ENCODE peak calls at places on chromosomes 6 and 20, in eight cellular contexts. B is stomach, K is IMR-90, E is prostate gland, I is upper lobe of left lung, A is HCT116, Q is tibial nerve, R is heart left ventricle. C is an unnamed sample. For H3K36me3, the result is how much of the 10 kb centered on the place peaks cover.

GRCh38 chr20:63278661-63279060 is 6.0 kb downstream of the ARFGAP1 start:
- DNase-seq in Q (no peak), R (no peak), A (no peak), E (no peak), B (no peak), I (no peak), K (no peak), C (no peak)

GRCh38 chr6:53436904-53437303 is 88.2 kb upstream of the ELOVL5 start:
- DNase-seq in Q (no peak), B (no peak), A (no peak), R (no peak), K (peak), E (no peak), I (no peak), C (no peak)

GRCh38 chr6:108564178-108564577 is 3.5 kb downstream of the FOXO3 start:
- DNase-seq in R (no peak), A (peak), Q (no peak), E (no peak), K (peak), I (no peak), B (no peak), C (no peak)

GRCh38 chr6:83928286-83928685 is 68.8 kb downstream of the CYB5R4 start:
- DNase-seq in I (no peak), R (no peak), A (no peak), E (no peak), Q (no peak), K (no peak), B (no peak), C (no peak)

GRCh38 chr6:108165714-108166663 is at the start of gene NR2E1:
- DNase-seq in I (peak), B (no peak), E (no peak), K (peak), A (no peak), R (no peak), Q (no peak), C (no peak)

GRCh38 chr6:77425676-77426075 is 37.6 kb downstream of the HTR1B start:
- DNase-seq in R (no peak), B (no peak), K (peak), E (no peak), A (no peak), Q (no peak), I (no peak), C (no peak)

GRCh38 chr20:58551631-58552030 is 36.4 kb upstream of the APCDD1L start:
- DNase-seq in K (no peak), R (no peak), E (no peak), B (no peak), A (no peak), Q (no peak), I (no peak), C (no peak)

GRCh38 chr6:30101939-30102700 is 10.8 kb downstream of the TRIM31 start:
- DNase-seq in R (peak), B (peak), I (peak), Q (peak), A (peak), K (peak), E (peak), C (peak)

GRCh38 chr6:44333273-44333919 is 9.1 kb upstream of the SPATS1 start:
- DNase-seq in I (no peak), K (no peak), E (no peak), R (no peak), B (no peak), A (no peak), Q (no peak), C (no peak)

GRCh38 chr20:36499211-36499610 is 42.1 kb upstream of the MYL9 start:
- DNase-seq in E (no peak), R (no peak), K (no peak), Q (no peak), B (no peak), A (no peak), I (no peak), C (no peak)

GRCh38 chr6:125899726-125900182 is 56.8 kb upstream of the HINT3 start:
- DNase-seq in E (no peak), A (no peak), R (no peak), K (no peak), B (no peak), I (no peak), Q (no peak), C (no peak)

GRCh38 chr20:35260426-35260825 is 17.5 kb downstream of the MMP24OS start:
- DNase-seq in R (no peak), B (no peak), A (no peak), K (no peak), E (no peak), I (no peak), Q (no peak), C (no peak)

GRCh38 chr6:169991031-169991390 is 239.6 kb downstream of the ERMARD start:
- DNase-seq in Q (no peak), K (no peak), R (no peak), B (peak), I (no peak), A (no peak), E (no peak), C (no peak)

GRCh38 chr6:139597781-139598368 is 223.4 kb upstream of the CITED2 start:
- DNase-seq in B (peak), I (no peak), K (peak), Q (peak), A (no peak), R (peak), E (peak), C (peak)

GRCh38 chr6:150987371-150987828 is 121.9 kb downstream of the MTHFD1L start:
- DNase-seq in R (no peak), E (no peak), K (no peak), Q (no peak), A (no peak), B (no peak), I (no peak), C (no peak)

GRCh38 chr6:105458061-105458460 is 55.2 kb upstream of the PREP start:
- DNase-seq in E (no peak), R (no peak), K (no peak), A (no peak), Q (no peak), B (no peak), I (no peak), C (no peak)

GRCh38 chr6:30837870-30838269 is 46.4 kb upstream of the DDR1 start:
- DNase-seq in I (no peak), B (no peak), A (no peak), K (no peak), R (no peak), E (no peak), Q (no peak), C (no peak)

GRCh38 chr6:33978593-33979150 is 167.2 kb downstream of the GRM4 start:
- DNase-seq in Q (no peak), R (no peak), B (no peak), I (no peak), A (no peak), K (no peak), E (no peak), C (no peak)

GRCh38 chr20:51136326-51136725 is 113.4 kb upstream of the KCNG1 start:
- DNase-seq in B (no peak), A (no peak), R (no peak), E (no peak), K (no peak), I (no peak), Q (no peak), C (no peak)

GRCh38 chr6:150004101-150004782 is 21.1 kb downstream of the RAET1L start:
- DNase-seq in I (no peak), E (no peak), Q (no peak), K (no peak), A (no peak), B (no peak), R (no peak), C (no peak)

GRCh38 chr6:119461187-119461586 is 111.6 kb upstream of the MAN1A1 start:
- DNase-seq in R (no peak), Q (no peak), K (no peak), E (no peak), B (no peak), I (no peak), A (no peak), C (no peak)

GRCh38 chr20:58571942-58572666 is 56.9 kb upstream of the APCDD1L start:
- DNase-seq in R (no peak), A (no peak), B (no peak), K (peak), Q (no peak), I (no peak), E (no peak), C (peak)

GRCh38 chr6:88953550-88954386 is 9.7 kb downstream of the RNGTT start:
- DNase-seq in Q (no peak), K (no peak), A (no peak), R (no peak), I (no peak), B (no peak), E (no peak), C (no peak)

GRCh38 chr6:24990227-24990843 is 54.6 kb upstream of the RIPOR2 start:
- DNase-seq in B (no peak), Q (no peak), E (no peak), I (no peak), A (no peak), K (peak), R (no peak), C (no peak)

GRCh38 chr6:109102762-109103161 is 7.5 kb downstream of the CEP57L1 start:
- DNase-seq in R (no peak), I (no peak), Q (no peak), B (no peak), K (no peak), A (no peak), E (no peak), C (no peak)

GRCh38 chr6:42316981-42317380 is 99.3 kb upstream of the MRPS10 start:
- DNase-seq in R (no peak), K (no peak), A (no peak), Q (no peak), E (no peak), I (no peak), B (no peak), C (no peak)

GRCh38 chr20:25283221-25283951 is 35.5 kb downstream of the PYGB start:
- DNase-seq in E (no peak), B (peak), I (peak), R (peak), Q (peak), A (no peak), K (no peak), C (peak)

GRCh38 chr6:80181352-80182081 is 75.0 kb downstream of the BCKDHB start:
- DNase-seq in B (no peak), A (no peak), E (no peak), K (no peak), Q (no peak), I (no peak), R (no peak), C (no peak)

GRCh38 chr6:42899871-42900270 is 16.0 kb upstream of the PTCRA start:
- DNase-seq in E (no peak), I (no peak), A (no peak), K (no peak), Q (no peak), R (no peak), B (no peak), C (no peak)

GRCh38 chr6:32954983-32955802 is 2.3 kb upstream of the HLA-DMA start:
- DNase-seq in Q (no peak), R (no peak), B (peak), E (no peak), A (no peak), K (peak), I (no peak), C (no peak)

GRCh38 chr6:35014786-35015185 is 125.7 kb downstream of the ANKS1A start:
- DNase-seq in B (no peak), A (peak), K (peak), I (no peak), E (no peak), Q (no peak), R (no peak), C (no peak)

GRCh38 chr6:116444092-116444491 is 17.1 kb upstream of the CALHM6 start:
- DNase-seq in A (peak), Q (no peak), B (no peak), E (no peak), I (no peak), K (peak), R (no peak), C (no peak)

GRCh38 chr20:11652128-11652527 is 265.6 kb upstream of the BTBD3 start:
- DNase-seq in K (no peak), A (no peak), E (no peak), Q (no peak), R (no peak), B (no peak), I (no peak), C (no peak)

GRCh38 chr6:19554356-19555225 is 282.6 kb upstream of the ID4 start:
- DNase-seq in A (no peak), R (no peak), Q (no peak), E (no peak), I (no peak), B (no peak), K (no peak), C (no peak)

GRCh38 chr6:150925655-150925928 is 60.1 kb downstream of the MTHFD1L start:
- DNase-seq in A (no peak), R (no peak), Q (no peak), B (no peak), E (no peak), K (no peak), I (no peak), C (no peak)

GRCh38 chr6:11398451-11399326 is 138.9 kb upstream of the TMEM170B start:
- DNase-seq in A (no peak), K (peak), B (no peak), R (no peak), Q (no peak), E (no peak), I (no peak), C (no peak)

GRCh38 chr6:139531148-139531547 is 156.7 kb upstream of the CITED2 start:
- DNase-seq in R (no peak), B (no peak), K (peak), A (no peak), Q (no peak), I (no peak), E (no peak), C (no peak)

GRCh38 chr20:59434950-59435349 is 134.5 kb downstream of the EDN3 start:
- DNase-seq in R (no peak), Q (no peak), A (no peak), E (no peak), B (no peak), I (no peak), K (no peak), C (no peak)

GRCh38 chr6:53042112-53042511 is 23.1 kb upstream of the FBXO9 start:
- DNase-seq in K (peak), A (peak), B (no peak), Q (no peak), I (no peak), E (no peak), R (no peak), C (no peak)

GRCh38 chr6:82247634-82248232 is at the start of gene IBTK:
- DNase-seq in B (peak), E (peak), Q (peak), K (peak), R (peak), I (peak), A (peak), C (peak)
- TF ChIP-seq POLR2A in B (no peak), E (peak), Q (peak), K (peak), R (peak), I (peak), A (no peak), C (peak)

DNA sequence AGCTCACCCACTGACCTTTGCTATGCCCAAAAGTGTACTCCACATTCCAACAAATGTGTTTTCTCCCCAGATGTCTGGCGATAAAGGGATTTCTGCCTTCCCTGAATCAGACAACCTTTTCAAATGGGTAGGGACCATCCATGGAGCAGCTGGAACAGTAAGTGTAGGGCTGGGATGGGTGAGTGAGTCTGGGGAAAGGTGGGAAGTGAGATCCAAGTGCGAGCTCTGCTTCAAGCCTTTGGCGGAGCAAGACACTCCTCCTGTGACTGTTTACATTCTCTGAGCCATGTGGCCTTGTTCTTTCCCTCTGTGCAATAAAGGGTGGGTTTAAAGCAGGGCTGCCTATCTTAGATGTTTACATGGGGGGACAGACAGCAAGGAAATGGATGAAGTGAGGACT is 1.9 kb downstream of the UBE2C start:
- DNase-seq in A (no peak), E (no peak), R (no peak), K (peak), I (no peak), Q (no peak), B (no peak), C (no peak)
- H3K4me3 ChIP-seq in A (no peak), E (no peak), R (no peak), K (no peak), I (no peak), Q (no peak), B (no peak), C (no peak)

GRCh38 chr6:18039481-18039880 is 52.0 kb upstream of the KIF13A start:
- DNase-seq in K (peak), E (no peak), I (no peak), B (no peak), A (no peak), Q (no peak), R (no peak), C (no peak)

GRCh38 chr6:18042536-18043145 is 55.2 kb upstream of the KIF13A start:
- DNase-seq in A (no peak), B (no peak), K (no peak), Q (no peak), I (no peak), R (no peak), E (no peak), C (no peak)

GRCh38 chr6:18045507-18045906 is 58.1 kb upstream of the KIF13A start:
- DNase-seq in R (no peak), E (no peak), K (no peak), B (no peak), Q (no peak), I (no peak), A (no peak), C (no peak)

GRCh38 chr6:18047406-18047805 is 60.0 kb upstream of the KIF13A start:
- DNase-seq in Q (no peak), I (no peak), B (no peak), R (no peak), K (peak), A (no peak), E (peak), C (no peak)

GRCh38 chr6:18044108-18044783 is 56.8 kb upstream of the KIF13A start:
- DNase-seq in E (no peak), K (no peak), R (no peak), Q (no peak), B (no peak), I (no peak), A (no peak), C (no peak)
- H3K36me3 ChIP-seq in E (under half), K (under half), R (under half), Q (under half), B (under half), I (under half), A (under half), C (under half)

GRCh38 chr6:8400663-8401062 is 34.7 kb downstream of the SLC35B3 start:
- DNase-seq in K (no peak), R (no peak), A (no peak), Q (no peak), I (no peak), E (no peak), B (no peak), C (no peak)
- TF ChIP-seq POLR2A in K (no peak), R (no peak), A (no peak), Q (no peak), I (no peak), E (no peak), B (no peak), C (no peak)

DNA sequence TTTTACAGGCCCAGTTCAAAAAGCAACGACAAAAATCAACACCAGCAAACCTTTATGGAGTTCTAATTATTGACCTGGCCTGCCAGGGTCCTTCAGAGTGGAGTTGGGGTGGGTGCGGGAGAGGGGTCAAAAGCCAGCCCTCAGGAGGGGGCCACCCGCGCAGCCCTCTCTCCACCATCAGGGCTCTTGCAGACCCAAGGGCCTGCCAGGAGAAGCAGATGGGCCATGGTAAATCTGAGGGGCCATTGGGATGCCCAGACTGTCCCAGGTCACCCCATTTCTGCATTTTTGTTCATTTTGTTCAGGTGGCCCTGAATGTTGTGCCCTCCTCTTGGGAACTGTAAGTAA is 88.4 kb downstream of the DHX35 start:
- DNase-seq in Q (no peak), R (no peak), E (no peak), A (no peak), I (no peak), B (no peak), K (no peak), C (no peak)
- H3K4me3 ChIP-seq in Q (peak), R (peak), E (peak), A (peak), I (peak), B (peak), K (peak), C (peak)

DNA sequence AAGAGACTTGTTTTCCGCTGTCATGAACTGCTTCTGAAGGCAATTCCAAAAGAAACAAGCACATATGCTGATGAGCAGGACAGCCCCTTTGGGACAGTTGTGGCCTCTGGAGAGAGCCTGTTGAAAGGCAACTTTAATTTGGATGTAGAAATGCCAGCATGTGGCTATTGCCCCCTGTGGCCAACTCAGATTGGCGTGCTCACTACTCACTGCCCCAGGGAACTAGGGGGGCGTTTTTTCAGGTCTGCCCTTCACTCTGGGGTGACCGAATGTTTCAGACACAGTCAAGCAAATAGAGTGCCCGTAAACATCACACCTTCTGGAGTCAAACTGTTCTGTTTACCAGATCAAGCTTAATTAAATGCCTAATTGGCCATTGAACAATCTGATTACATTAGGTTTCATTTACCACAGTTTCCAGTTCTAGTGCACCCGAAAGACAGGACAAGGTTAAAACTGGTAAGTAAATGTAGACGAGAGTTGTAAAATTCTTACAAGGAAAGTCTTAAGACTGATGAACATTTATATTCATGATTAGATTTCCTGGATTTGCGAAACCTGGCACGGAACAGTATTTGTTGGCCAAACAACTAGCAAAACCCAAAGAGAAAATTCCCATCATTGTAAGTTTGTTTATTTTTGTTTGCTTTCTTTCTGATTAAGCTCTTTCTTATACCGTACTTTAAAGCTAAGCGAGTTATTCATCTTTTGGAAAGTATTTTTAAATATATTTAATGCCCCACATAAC is 75.9 kb upstream of the SYNJ2 start:
- DNase-seq in B (no peak), I (no peak), R (no peak), K (no peak), A (no peak), Q (no peak), E (peak), C (no peak)
- H3K36me3 ChIP-seq in B (half or more), I (under half), R (half or more), K (under half), A (under half), Q (under half), E (under half), C (under half)

DNA sequence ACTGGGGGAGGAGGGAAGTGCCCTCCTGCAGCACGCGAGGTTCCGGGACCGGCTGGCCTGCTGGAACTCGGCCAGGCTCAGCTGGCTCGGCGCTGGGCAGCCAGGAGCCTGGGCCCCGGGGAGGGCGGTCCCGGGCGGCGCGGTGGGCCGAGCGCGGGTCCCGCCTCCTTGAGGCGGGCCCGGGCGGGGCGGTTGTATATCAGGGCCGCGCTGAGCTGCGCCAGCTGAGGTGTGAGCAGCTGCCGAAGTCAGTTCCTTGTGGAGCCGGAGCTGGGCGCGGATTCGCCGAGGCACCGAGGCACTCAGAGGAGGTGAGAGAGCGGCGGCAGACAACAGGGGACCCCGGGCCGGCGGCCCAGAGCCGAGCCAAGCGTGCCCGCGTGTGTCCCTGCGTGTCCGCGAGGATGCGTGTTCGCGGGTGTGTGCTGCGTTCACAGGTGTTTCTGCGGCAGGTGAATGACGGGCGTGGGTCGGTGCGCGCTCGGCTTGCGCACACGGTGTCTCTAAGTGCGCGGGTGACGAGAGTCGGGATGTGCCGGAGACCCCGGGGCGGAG is at the start of gene CDKN1A:
- DNase-seq in Q (peak), R (peak), E (peak), B (peak), K (peak), A (peak), I (peak), C (peak)
- TF ChIP-seq POLR2A in Q (peak), R (peak), E (peak), B (peak), K (peak), A (peak), I (peak), C (peak)